ENCODE peak calls at places on chromosomes 11 and 22, in four cellular contexts. A is transverse colon, N is NCI-H345, F is right atrium auricular region. J is an unnamed sample.

GRCh38 chr11:8826145-8826786 is 84.7 kb upstream of the AKIP1 start:
- DNase-seq in A (no peak), N (no peak), F (no peak), J (no peak)

GRCh38 chr11:120220747-120221037 is 9.9 kb downstream of the OAF start:
- DNase-seq in A (no peak), F (no peak), N (no peak), J (no peak)

GRCh38 chr11:88175707-88176066 is 444 bp upstream of the RAB38 start:
- DNase-seq in F (no peak), A (no peak), N (no peak), J (no peak)

GRCh38 chr11:102846292-102846691 is 2.9 kb upstream of the MMP3 start:
- DNase-seq in F (no peak), N (no peak), A (no peak), J (no peak)

GRCh38 chr22:45302047-45302446 is 7.7 kb upstream of the FAM118A start:
- DNase-seq in N (peak), A (no peak), F (no peak), J (peak)

GRCh38 chr11:15216678-15217077 is 102.0 kb downstream of the INSC start:
- DNase-seq in N (no peak), A (no peak), F (no peak), J (no peak)

GRCh38 chr11:44470849-44471248 is 94.6 kb upstream of the CD82 start:
- DNase-seq in F (no peak), N (no peak), A (no peak), J (no peak)

GRCh38 chr11:125627236-125627910 is 2.4 kb downstream of the CHEK1 start:
- DNase-seq in A (no peak), N (no peak), F (no peak), J (no peak)

GRCh38 chr11:132685174-132685611 is 847.1 kb downstream of the OPCML start:
- DNase-seq in F (no peak), A (no peak), N (no peak), J (no peak)

GRCh38 chr22:27749597-27750225 is 51.8 kb downstream of the MN1 start:
- DNase-seq in F (no peak), N (no peak), A (no peak), J (no peak)

GRCh38 chr11:86292912-86293606 is 9.0 kb upstream of the HIKESHI start:
- DNase-seq in F (no peak), N (no peak), A (no peak), J (no peak)

GRCh38 chr22:39292561-39293074 is 26.8 kb downstream of the RPL3 start:
- DNase-seq in N (peak), A (peak), F (peak), J (peak)

GRCh38 chr11:112822478-112823274 is 138.5 kb upstream of the NCAM1 start:
- DNase-seq in N (peak), A (no peak), F (no peak), J (peak)